ENCODE peak calls at places on chromosomes 5 and 9, in nine cellular contexts. L is H9, V is RWPE2, S is HepG2, J is PC-3, F is psoas muscle, O is Peyer's patch, C is transverse colon, N is gastrocnemius medialis. W is an unnamed sample. For H3K9me3, the result is how much of the 10 kb centered on the place peaks cover.

GRCh38 chr5:55997742-55998351 is 3.1 kb upstream of the IL6ST start:
- DNase-seq in L (no peak), V (no peak), S (no peak), J (peak), F (no peak), O (no peak), C (no peak), N (no peak), W (no peak)

GRCh38 chr9:112751059-112751795 is 667 bp downstream of the SNX30 start:
- DNase-seq in L (peak), V (peak), S (peak), J (peak), F (peak), O (peak), C (peak), N (peak), W (peak)

GRCh38 chr9:115999498-115999897 is 154.1 kb upstream of the PAPPA start:
- DNase-seq in L (no peak), V (no peak), S (no peak), J (peak), F (no peak), O (no peak), C (no peak), N (no peak), W (no peak)

GRCh38 chr9:131578778-131579504 is 33.6 kb downstream of the PRRT1B start:
- DNase-seq in L (no peak), V (no peak), S (no peak), J (no peak), F (no peak), O (peak), C (peak), N (no peak), W (no peak)

GRCh38 chr9:92616199-92617129 is 53.5 kb downstream of the IPPK start:
- DNase-seq in L (peak), V (no peak), S (peak), J (no peak), F (peak), O (peak), C (no peak), N (no peak), W (peak)

GRCh38 chr5:1174122-1174936 is 27.1 kb upstream of the SLC6A19 start:
- DNase-seq in L (peak), V (peak), S (peak), J (peak), F (peak), O (peak), C (peak), N (peak), W (peak)

GRCh38 chr5:171660438-171660837 is 125.2 kb upstream of the SMIM23 start:
- DNase-seq in L (no peak), V (no peak), S (no peak), J (no peak), F (no peak), O (no peak), C (no peak), N (no peak), W (no peak)

GRCh38 chr5:43753069-43753468 is 150.1 kb downstream of the NNT start:
- DNase-seq in L (no peak), V (no peak), S (no peak), J (no peak), F (no peak), O (no peak), C (no peak), N (no peak), W (no peak)

GRCh38 chr9:126704157-126704941 is 90.6 kb downstream of the LMX1B start:
- DNase-seq in L (peak), V (no peak), S (no peak), J (peak), F (no peak), O (peak), C (no peak), N (no peak), W (no peak)

GRCh38 chr9:5563886-5564285 is 53.6 kb downstream of the PDCD1LG2 start:
- DNase-seq in L (no peak), V (no peak), S (no peak), J (peak), F (no peak), O (no peak), C (no peak), N (no peak), W (no peak)

GRCh38 chr5:99034336-99034735 is 105.5 kb upstream of the CHD1 start:
- DNase-seq in L (no peak), V (no peak), S (no peak), J (peak), F (no peak), O (no peak), C (peak), N (no peak), W (peak)

GRCh38 chr5:112576298-112576925 is 157.3 kb upstream of the EPB41L4A start:
- DNase-seq in L (no peak), V (no peak), S (no peak), J (no peak), F (no peak), O (no peak), C (no peak), N (no peak), W (no peak)

GRCh38 chr9:22124263-22125011 is 115.3 kb upstream of the CDKN2B start:
- DNase-seq in L (no peak), V (no peak), S (no peak), J (peak), F (no peak), O (peak), C (peak), N (no peak), W (peak)

GRCh38 chr5:181133610-181134231 is 2.8 kb upstream of the OR2V1 start:
- DNase-seq in L (no peak), V (peak), S (peak), J (peak), F (peak), O (peak), C (peak), N (peak), W (peak)

GRCh38 chr5:175035882-175036533 is 311.6 kb downstream of the MSX2 start:
- DNase-seq in L (no peak), V (no peak), S (no peak), J (no peak), F (no peak), O (no peak), C (no peak), N (no peak), W (no peak)

GRCh38 chr9:4174781-4175180 is 125.1 kb downstream of the GLIS3 start:
- DNase-seq in L (no peak), V (no peak), S (no peak), J (peak), F (no peak), O (peak), C (no peak), N (no peak), W (no peak)

GRCh38 chr5:181187500-181188213 is 17.3 kb downstream of the TRIM7 start:
- DNase-seq in L (peak), V (peak), S (peak), J (peak), F (peak), O (peak), C (peak), N (no peak), W (peak)

GRCh38 chr5:103505581-103506305 is 56.8 kb downstream of the NUDT12 start:
- DNase-seq in L (no peak), V (no peak), S (no peak), J (peak), F (no peak), O (no peak), C (no peak), N (no peak), W (no peak)

GRCh38 chr9:116372081-116372673 is 218.6 kb downstream of the PAPPA start:
- DNase-seq in L (no peak), V (no peak), S (no peak), J (no peak), F (no peak), O (no peak), C (no peak), N (no peak), W (no peak)

GRCh38 chr9:74974558-74974957 is 21.8 kb upstream of the C9orf40 start:
- DNase-seq in L (no peak), V (no peak), S (no peak), J (no peak), F (no peak), O (no peak), C (no peak), N (no peak), W (no peak)

GRCh38 chr5:96432245-96433065 is 593 bp downstream of the PCSK1 start:
- DNase-seq in L (peak), V (no peak), S (no peak), J (no peak), F (no peak), O (no peak), C (no peak), N (no peak), W (no peak)

GRCh38 chr5:55691265-55692105 is 20.6 kb downstream of the SLC38A9 start:
- DNase-seq in L (no peak), V (no peak), S (peak), J (peak), F (no peak), O (no peak), C (no peak), N (peak), W (no peak)

GRCh38 chr5:172885594-172886340 is 51.7 kb downstream of the ERGIC1 start:
- DNase-seq in L (no peak), V (no peak), S (no peak), J (no peak), F (no peak), O (no peak), C (no peak), N (no peak), W (no peak)

GRCh38 chr9:96467784-96468183 is 17.8 kb downstream of the HABP4 start:
- DNase-seq in L (no peak), V (no peak), S (no peak), J (no peak), F (no peak), O (no peak), C (no peak), N (no peak), W (no peak)

GRCh38 chr9:68964765-68965164 is 49.1 kb downstream of the PRKACG start:
- DNase-seq in L (no peak), V (no peak), S (no peak), J (no peak), F (no peak), O (no peak), C (no peak), N (no peak), W (no peak)

GRCh38 chr9:130823435-130823834 is 11.6 kb upstream of the ABL1 start:
- DNase-seq in L (no peak), V (no peak), S (no peak), J (no peak), F (no peak), O (no peak), C (no peak), N (no peak), W (no peak)

GRCh38 chr5:61731946-61732314 is 399.9 kb downstream of the ZSWIM6 start:
- DNase-seq in L (no peak), V (no peak), S (no peak), J (no peak), F (no peak), O (no peak), C (no peak), N (no peak), W (no peak)

GRCh38 chr5:40166757-40167156 is 513.0 kb upstream of the PTGER4 start:
- DNase-seq in L (no peak), V (no peak), S (no peak), J (peak), F (no peak), O (no peak), C (no peak), N (no peak), W (no peak)

GRCh38 chr5:144017119-144017518 is 153.3 kb downstream of the YIPF5 start:
- DNase-seq in L (no peak), V (no peak), S (no peak), J (no peak), F (no peak), O (no peak), C (no peak), N (no peak), W (no peak)

GRCh38 chr9:72402744-72403143 is 37.7 kb upstream of the ZFAND5 start:
- DNase-seq in L (no peak), V (no peak), S (no peak), J (no peak), F (no peak), O (no peak), C (no peak), N (no peak), W (no peak)

GRCh38 chr5:147303976-147304375 is 69.2 kb downstream of the STK32A start:
- DNase-seq in L (no peak), V (no peak), S (no peak), J (peak), F (no peak), O (no peak), C (no peak), N (no peak), W (no peak)

GRCh38 chr5:152171888-152172287 is 233.2 kb downstream of the NMUR2 start:
- DNase-seq in L (no peak), V (no peak), S (no peak), J (no peak), F (no peak), O (no peak), C (no peak), N (no peak), W (no peak)

GRCh38 chr5:88290801-88291200 is 22.2 kb upstream of the TMEM161B start:
- DNase-seq in L (no peak), V (no peak), S (no peak), J (peak), F (no peak), O (no peak), C (no peak), N (no peak), W (no peak)

GRCh38 chr5:172149073-172149472 is 39.0 kb downstream of the STK10 start:
- DNase-seq in L (no peak), V (peak), S (no peak), J (no peak), F (no peak), O (no peak), C (no peak), N (no peak), W (no peak)

GRCh38 chr5:107930092-107930491 is 259.4 kb upstream of the EFNA5 start:
- DNase-seq in L (no peak), V (no peak), S (no peak), J (no peak), F (no peak), O (no peak), C (no peak), N (no peak), W (no peak)

GRCh38 chr9:108816037-108816436 is 39.7 kb downstream of the ACTL7B start:
- DNase-seq in L (no peak), V (no peak), S (peak), J (no peak), F (no peak), O (no peak), C (no peak), N (no peak), W (no peak)

GRCh38 chr9:129639034-129639630 is 2.8 kb downstream of the ASB6 start:
- DNase-seq in L (no peak), V (no peak), S (no peak), J (no peak), F (no peak), O (no peak), C (no peak), N (no peak), W (no peak)

GRCh38 chr9:129641751-129642585 is at the start of gene ASB6:
- DNase-seq in L (peak), V (peak), S (peak), J (peak), F (peak), O (peak), C (peak), N (peak), W (peak)

GRCh38 chr9:129640086-129640870 is 1.7 kb downstream of the ASB6 start:
- DNase-seq in L (no peak), V (no peak), S (no peak), J (no peak), F (no peak), O (no peak), C (no peak), N (no peak), W (no peak)

GRCh38 chr9:129639756-129640085 is 2.2 kb downstream of the ASB6 start:
- DNase-seq in L (no peak), V (no peak), S (no peak), J (no peak), F (no peak), O (no peak), C (no peak), N (no peak), W (no peak)

GRCh38 chr9:129640871-129641750 is 840 bp downstream of the ASB6 start:
- DNase-seq in L (no peak), V (no peak), S (no peak), J (no peak), F (no peak), O (no peak), C (no peak), N (no peak), W (no peak)
- H3K27ac ChIP-seq in L (no peak), V (peak), S (peak), J (no peak), F (peak), O (peak), C (peak), N (peak), W (peak)

DNA sequence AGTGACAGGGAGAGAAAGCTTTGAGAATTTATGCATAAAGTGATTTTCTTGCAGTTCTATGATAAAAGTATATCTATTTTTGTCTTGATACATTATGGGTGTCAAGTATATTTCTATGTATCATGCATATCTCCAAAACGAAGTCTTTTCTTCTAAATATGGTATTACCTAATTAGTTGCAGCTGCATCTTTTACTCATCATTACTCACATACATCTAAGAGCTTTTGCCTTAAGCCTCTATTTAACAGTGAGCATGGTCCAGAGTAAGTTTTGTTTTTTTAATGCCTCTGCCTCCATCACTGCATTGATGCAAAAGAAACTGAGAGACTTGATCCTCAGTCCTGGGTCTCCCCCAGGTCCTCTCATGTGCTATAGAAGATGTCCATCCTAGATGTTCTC is 40.0 kb upstream of the SMC5 start:
- DNase-seq in L (no peak), V (no peak), S (no peak), J (no peak), F (no peak), O (no peak), C (no peak), N (no peak), W (no peak)
- H3K9me3 ChIP-seq in L (under half), V (under half), S (under half), J (under half), F (under half), O (under half), C (under half), N (under half), W (under half)

GRCh38 chr9:81497096-81497495 is 192.3 kb downstream of the TLE1 start:
- DNase-seq in L (no peak), V (no peak), S (no peak), J (no peak), F (no peak), O (no peak), C (no peak), N (no peak), W (no peak)

GRCh38 chr9:81499021-81499454 is 190.3 kb downstream of the TLE1 start:
- DNase-seq in L (no peak), V (no peak), S (no peak), J (peak), F (no peak), O (no peak), C (no peak), N (peak), W (no peak)

GRCh38 chr9:81498576-81498975 is 190.8 kb downstream of the TLE1 start:
- DNase-seq in L (no peak), V (no peak), S (no peak), J (no peak), F (no peak), O (no peak), C (no peak), N (no peak), W (no peak)

GRCh38 chr9:81499571-81499970 is 189.8 kb downstream of the TLE1 start:
- DNase-seq in L (no peak), V (no peak), S (no peak), J (no peak), F (no peak), O (no peak), C (no peak), N (no peak), W (no peak)
- H3K27ac ChIP-seq in L (no peak), V (peak), S (no peak), J (no peak), F (peak), O (no peak), C (peak), N (peak), W (no peak)

DNA sequence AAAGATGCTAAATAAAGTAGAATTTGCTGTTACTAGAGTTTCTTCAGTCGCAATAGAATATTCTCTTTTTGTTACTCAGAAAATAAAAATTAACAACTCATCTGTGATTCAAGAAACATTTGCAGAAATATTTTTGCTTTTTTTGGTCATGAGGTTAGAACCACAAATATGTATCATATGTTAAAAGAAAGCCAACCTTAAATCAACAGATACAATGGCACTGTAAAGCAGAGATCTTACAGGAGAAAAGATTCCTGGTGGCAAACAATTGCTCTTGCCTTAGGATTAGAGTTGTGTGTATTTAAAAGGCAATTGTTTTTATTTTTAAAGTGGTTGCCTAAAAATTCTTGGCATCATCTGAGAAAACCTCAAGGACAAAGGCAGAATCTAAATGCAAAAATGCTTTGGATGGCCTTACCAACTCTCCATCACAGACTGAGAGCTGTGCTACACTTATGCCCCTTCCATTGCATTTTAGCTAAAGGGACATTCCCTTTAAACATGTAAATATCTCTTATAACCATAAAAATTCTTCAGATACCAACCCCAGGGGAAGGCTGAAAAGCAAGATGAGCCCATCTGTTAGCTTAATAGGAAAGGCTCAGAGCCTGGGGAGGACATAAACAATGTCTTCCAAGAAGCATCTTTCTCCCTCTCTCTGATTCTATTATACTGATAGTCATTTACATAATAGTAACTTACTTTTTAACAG is 100.4 kb downstream of the FAM114A2 start:
- DNase-seq in L (no peak), V (no peak), S (no peak), J (no peak), F (no peak), O (no peak), C (no peak), N (no peak), W (no peak)
- H3K9me3 ChIP-seq in L (under half), V (under half), S (under half), J (under half), F (under half), O (under half), C (under half), N (under half), W (under half)

GRCh38 chr5:127012933-127013332 is 17.4 kb downstream of the MARCHF3 start:
- DNase-seq in L (no peak), V (no peak), S (no peak), J (no peak), F (no peak), O (no peak), C (no peak), N (no peak), W (no peak)
- H3K27ac ChIP-seq in L (no peak), V (no peak), S (no peak), J (no peak), F (no peak), O (no peak), C (no peak), N (peak), W (no peak)

DNA sequence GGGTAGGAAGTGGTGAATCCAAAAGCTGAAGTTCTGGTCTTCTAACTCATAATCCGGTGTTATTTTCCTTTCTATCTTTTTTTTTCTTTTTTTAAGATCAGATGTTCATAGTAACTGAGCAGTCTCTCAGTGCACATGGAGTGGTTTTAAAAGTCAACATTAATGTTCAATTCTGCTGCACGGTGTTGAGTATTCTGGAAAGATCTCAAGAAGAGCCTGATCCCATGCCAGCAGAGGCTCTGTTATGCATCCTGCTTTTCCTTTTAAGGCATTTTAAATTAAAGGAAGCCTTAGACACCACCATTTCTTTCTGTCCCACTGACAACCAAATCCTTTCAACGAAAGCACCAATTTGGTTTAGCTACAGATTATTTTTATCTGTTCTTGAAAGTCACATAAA is 33.4 kb downstream of the SEMA5A start:
- DNase-seq in L (no peak), V (no peak), S (no peak), J (no peak), F (no peak), O (no peak), C (no peak), N (no peak), W (no peak)
- H3K9me3 ChIP-seq in L (under half), V (under half), S (under half), J (under half), F (under half), O (under half), C (under half), N (under half), W (under half)

W was measured in colonic mucosa.